ENCODE peak calls at places on chromosomes 16 and 17, in five cellular contexts. V, E, D, G and U are unnamed samples.

GRCh38 chr16:10667239-10667638 is 27.5 kb downstream of the TEKT5 start:
- DNase-seq in G (peak; percentile 22), D (no peak), E (no peak), V (no peak), U (no peak)

GRCh38 chr17:59616253-59616920 is 3.3 kb upstream of the CLTC start:
- DNase-seq in G (no peak), V (no peak), D (no peak), E (no peak), U (no peak)

GRCh38 chr17:57758654-57759053 is 13.6 kb upstream of the CCDC182 start:
- DNase-seq in G (no peak), E (no peak), V (no peak), D (no peak), U (no peak)

GRCh38 chr17:43772877-43773648 is 5.7 kb downstream of the DUSP3 start:
- DNase-seq in G (no peak), D (no peak), V (no peak), E (no peak), U (no peak)

GRCh38 chr16:81787659-81788058 is 8.6 kb downstream of the PLCG2 start:
- DNase-seq in E (no peak), D (no peak), V (no peak), G (no peak), U (no peak)

GRCh38 chr17:7014995-7015586 is 2.7 kb downstream of the RNASEK start:
- DNase-seq in G (no peak), V (no peak), E (no peak), D (peak; percentile 71), U (no peak)

GRCh38 chr17:17035920-17036319 is 6.3 kb upstream of the MPRIP start:
- DNase-seq in V (no peak), D (no peak), G (no peak), E (no peak), U (no peak)

GRCh38 chr17:67439269-67439668 is 62.2 kb downstream of the PITPNC1 start:
- DNase-seq in E (no peak), D (no peak), V (no peak), G (no peak), U (no peak)

GRCh38 chr17:53134546-53134945 is 688.2 kb upstream of the KIF2B start:
- DNase-seq in G (no peak), V (no peak), E (no peak), D (no peak), U (no peak)

GRCh38 chr17:19313066-19313745 is 49.3 kb downstream of the B9D1 start:
- DNase-seq in D (no peak), G (no peak), V (no peak), E (no peak), U (no peak)

GRCh38 chr17:882827-883585 is 96.6 kb downstream of the NXN start:
- DNase-seq in G (no peak), D (no peak), V (no peak), E (no peak), U (no peak)

GRCh38 chr16:85720319-85720637 is 30.6 kb downstream of the C16orf74 start:
- DNase-seq in G (peak; percentile 90), E (no peak), V (no peak), D (no peak), U (no peak)

GRCh38 chr16:49439676-49440075 is 66.1 kb downstream of the C16orf78 start:
- DNase-seq in D (no peak), G (no peak), V (no peak), E (no peak), U (no peak)

GRCh38 chr16:85473909-85474640 is 139.0 kb upstream of the GSE1 start:
- DNase-seq in E (no peak), D (no peak), G (no peak), V (no peak), U (no peak)

GRCh38 chr17:694239-694638 is 20.4 kb downstream of the VPS53 start:
- DNase-seq in G (peak; percentile 95), V (no peak), E (peak; percentile 89), D (peak; percentile 97), U (no peak)

GRCh38 chr16:86632206-86632605 is 53.9 kb downstream of the FOXL1 start:
- DNase-seq in E (no peak), D (no peak), G (peak; percentile 42), V (no peak), U (no peak)

GRCh38 chr17:41324180-41325075 is 8.9 kb upstream of the KRTAP17-1 start:
- DNase-seq in E (peak; percentile 48), G (peak; percentile 56), D (peak; percentile 2), V (no peak), U (peak; percentile 49)

GRCh38 chr16:69904495-69905170 is 46.5 kb upstream of the CLEC18A start:
- DNase-seq in V (no peak), D (no peak), G (no peak), E (no peak), U (no peak)

GRCh38 chr17:59139939-59140338 is 15.0 kb downstream of the SKA2 start:
- DNase-seq in G (no peak), D (no peak), E (no peak), V (no peak), U (no peak)

GRCh38 chr16:49287572-49287971 is 5.9 kb upstream of the CBLN1 start:
- DNase-seq in D (no peak), G (no peak), V (no peak), E (no peak), U (no peak)

GRCh38 chr17:48925251-48925990 is 17.2 kb downstream of the UBE2Z start:
- DNase-seq in E (no peak), D (no peak), G (no peak), V (no peak), U (no peak)

GRCh38 chr16:86761117-86761971 is 183.0 kb downstream of the FOXL1 start:
- DNase-seq in G (peak; percentile 60), E (peak; percentile 69), V (no peak), D (peak; percentile 82), U (no peak)

GRCh38 chr16:85173077-85173980 is 61.1 kb upstream of the CIBAR2 start:
- DNase-seq in G (peak; percentile 90), D (peak; percentile 93), V (no peak), E (peak; percentile 67), U (no peak)

GRCh38 chr17:40168262-40168832 is 8.9 kb upstream of the RAPGEFL1 start:
- DNase-seq in V (peak; percentile 19), E (peak; percentile 77), G (peak; percentile 65), D (peak; percentile 83), U (no peak)

GRCh38 chr16:27759301-27759871 is 209.4 kb downstream of the KATNIP start:
- DNase-seq in G (peak; percentile 67), D (peak; percentile 67), E (no peak), V (no peak), U (no peak)

GRCh38 chr16:165539-166374 is at the start of gene HBM:
- DNase-seq in V (no peak), E (no peak), G (no peak), D (no peak), U (no peak)

GRCh38 chr17:80031691-80032480 is 3.8 kb downstream of the TBC1D16 start:
- DNase-seq in G (no peak), D (no peak), V (no peak), E (no peak), U (no peak)

GRCh38 chr16:88315543-88316105 is 67.1 kb upstream of the ZNF469 start:
- DNase-seq in G (peak; percentile 69), E (peak; percentile 75), D (peak; percentile 74), V (no peak), U (no peak)

GRCh38 chr17:19992803-19993713 is 15.4 kb upstream of the AKAP10 start:
- DNase-seq in D (peak; percentile 90), V (peak; percentile 47), E (peak; percentile 94), G (peak; percentile 97), U (peak; percentile 93)

GRCh38 chr17:46045639-46046038 is 46.6 kb downstream of the STH start:
- DNase-seq in V (no peak), D (peak; percentile 59), E (no peak), G (peak; percentile 51), U (no peak)

GRCh38 chr17:46043606-46044005 is 44.6 kb downstream of the STH start:
- DNase-seq in G (no peak), E (no peak), V (no peak), D (no peak), U (no peak)

GRCh38 chr17:46042248-46042647 is 43.2 kb downstream of the STH start:
- DNase-seq in G (no peak), V (no peak), D (no peak), E (no peak), U (no peak)

GRCh38 chr17:46044989-46045388 is 45.9 kb downstream of the STH start:
- DNase-seq in D (no peak), G (no peak), E (no peak), V (no peak), U (no peak)

DNA sequence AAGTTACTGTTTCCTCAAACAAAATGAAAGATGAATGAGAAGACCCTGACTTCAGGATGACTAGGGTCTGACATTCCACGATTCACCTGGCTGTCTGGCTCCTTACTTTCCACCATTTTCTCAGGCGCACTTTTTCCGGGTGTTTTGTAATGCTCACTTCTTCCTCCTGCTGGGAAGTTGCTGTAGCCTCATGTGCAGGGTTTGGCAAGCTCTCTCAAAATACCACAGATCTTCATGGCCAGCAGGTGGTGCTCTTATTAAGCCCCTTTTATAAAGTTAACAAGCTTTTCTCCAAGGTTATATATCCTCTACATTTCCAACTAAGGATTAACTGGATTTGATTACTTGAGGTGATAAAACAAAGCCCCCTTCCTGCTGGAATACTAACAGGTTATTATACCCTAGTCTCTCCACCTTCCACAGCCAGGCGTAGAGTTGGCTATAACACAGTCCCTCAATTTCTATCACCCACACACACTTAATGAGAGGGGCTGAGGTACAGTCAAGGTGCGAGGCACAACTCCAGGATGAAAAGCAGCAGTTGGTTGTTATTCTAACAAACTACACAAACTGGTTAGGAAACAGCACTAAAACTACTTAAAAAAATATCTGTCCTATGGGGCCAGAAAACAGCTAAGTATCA is 45.4 kb downstream of the STH start:
- DNase-seq in G (peak; percentile 92), V (peak; percentile 37), D (peak; percentile 95), E (peak; percentile 93), U (no peak)
- TF ChIP-seq CTCF in G (peak; percentile 99), V (peak; percentile 69), D (peak; percentile 86), E (peak; percentile 99), U (peak; percentile 90)

DNA sequence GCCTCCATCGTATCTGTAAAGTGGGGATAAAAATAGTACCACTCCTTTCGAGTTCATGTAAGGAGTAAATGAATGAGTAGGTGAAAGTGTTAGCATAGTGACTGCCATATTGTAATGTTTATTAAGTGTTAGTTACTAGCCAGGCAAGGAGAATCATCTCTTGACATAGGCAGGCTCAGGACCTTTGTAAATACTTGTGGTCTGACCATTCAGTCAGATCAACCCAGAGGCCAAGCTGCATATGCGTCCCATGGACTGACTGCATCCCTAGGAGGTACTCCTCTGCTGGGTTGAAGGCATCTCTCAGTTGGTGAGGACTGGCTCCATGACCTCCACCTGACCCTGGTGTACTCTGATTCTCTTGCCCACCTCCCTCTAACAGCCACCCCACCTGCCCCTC is 40.5 kb upstream of the CDRT4 start:
- DNase-seq in D (no peak), V (no peak), G (no peak), E (no peak), U (no peak)
- TF ChIP-seq CTCF in D (no peak), V (no peak), G (no peak), E (no peak), U (no peak)

GRCh38 chr17:50195196-50195865 is 6.1 kb downstream of the COL1A1 start:
- DNase-seq in V (no peak), D (peak; percentile 68), G (no peak), E (no peak), U (no peak)
- TF ChIP-seq CTCF in V (peak; percentile 26), D (peak; percentile 58), G (peak; percentile 30), E (peak; percentile 8), U (peak; percentile 51)

DNA sequence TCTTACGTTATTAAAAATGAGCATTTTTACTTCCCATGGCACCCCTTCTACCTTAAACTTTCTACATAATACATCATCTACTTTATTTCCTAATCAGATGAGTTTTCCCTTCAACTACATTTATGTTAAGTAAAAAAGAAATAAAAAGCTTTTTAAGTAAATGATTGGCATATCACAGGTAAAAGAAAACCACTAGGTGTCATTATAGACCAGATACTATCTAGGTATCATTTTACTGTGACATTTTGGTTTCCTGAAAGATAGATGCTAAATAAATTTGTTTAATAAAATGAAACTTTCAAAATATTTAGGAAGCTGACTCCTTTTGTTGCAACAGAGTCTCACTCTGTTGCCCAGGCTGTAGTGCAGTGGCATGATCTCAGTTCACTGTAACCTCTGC is 3.8 kb upstream of the CMTM1 start:
- DNase-seq in D (no peak), V (no peak), G (no peak), E (no peak), U (no peak)
- TF ChIP-seq CTCF in D (no peak), V (no peak), G (peak; percentile 40), E (peak; percentile 33), U (no peak)